ENCODE peak calls at places on chromosomes 5 and 9, in four cellular contexts. One of them, this sample, is unnamed.

GRCh38 chr9:93665566-93666278 is 89.3 kb downstream of the PHF2 start:
- DNase-seq in PC-9: no peak
- DNase-seq in AG10803: no peak
- DNase-seq in brain microvascular endothelial cell: no peak
- DNase-seq in this sample: no peak

GRCh38 chr5:133265257-133265656 is 213.4 kb downstream of the HSPA4 start:
- DNase-seq in PC-9: no peak
- DNase-seq in AG10803: no peak
- DNase-seq in brain microvascular endothelial cell: no peak
- DNase-seq in this sample: no peak

GRCh38 chr9:136482046-136482792 is 621 bp downstream of the SEC16A start:
- DNase-seq in PC-9: peak
- DNase-seq in AG10803: peak
- DNase-seq in brain microvascular endothelial cell: peak
- DNase-seq in this sample: peak

GRCh38 chr5:141695627-141696180 is 13.7 kb upstream of the ARAP3 start:
- DNase-seq in PC-9: peak
- DNase-seq in AG10803: peak
- DNase-seq in brain microvascular endothelial cell: no peak
- DNase-seq in this sample: no peak

GRCh38 chr5:68456756-68457217 is 241.2 kb downstream of the PIK3R1 start:
- DNase-seq in PC-9: peak
- DNase-seq in AG10803: peak
- DNase-seq in brain microvascular endothelial cell: peak
- DNase-seq in this sample: peak

GRCh38 chr9:127035423-127035822 is 87.0 kb downstream of the ANGPTL2 start:
- DNase-seq in PC-9: no peak
- DNase-seq in AG10803: peak
- DNase-seq in brain microvascular endothelial cell: peak
- DNase-seq in this sample: no peak

GRCh38 chr9:80932181-80932580 is 757.2 kb downstream of the TLE1 start:
- DNase-seq in PC-9: no peak
- DNase-seq in AG10803: no peak
- DNase-seq in brain microvascular endothelial cell: peak
- DNase-seq in this sample: peak

GRCh38 chr5:64347308-64347707 is 158.5 kb upstream of the RGS7BP start:
- DNase-seq in PC-9: no peak
- DNase-seq in AG10803: no peak
- DNase-seq in brain microvascular endothelial cell: peak
- DNase-seq in this sample: no peak

GRCh38 chr9:88313364-88314220 is 74.7 kb upstream of the SPIN1 start:
- DNase-seq in PC-9: no peak
- DNase-seq in AG10803: no peak
- DNase-seq in brain microvascular endothelial cell: no peak
- DNase-seq in this sample: no peak

GRCh38 chr9:19127881-19128719 is 808 bp upstream of the PLIN2 start:
- DNase-seq in PC-9: no peak
- DNase-seq in AG10803: no peak
- DNase-seq in brain microvascular endothelial cell: peak
- DNase-seq in this sample: peak

GRCh38 chr5:72600401-72600981 is 93.3 kb upstream of the ZNF366 start:
- DNase-seq in PC-9: no peak
- DNase-seq in AG10803: peak
- DNase-seq in brain microvascular endothelial cell: peak
- DNase-seq in this sample: peak

GRCh38 chr5:38634961-38635369 is 78.5 kb upstream of the LIFR start:
- DNase-seq in PC-9: peak
- DNase-seq in AG10803: no peak
- DNase-seq in brain microvascular endothelial cell: no peak
- DNase-seq in this sample: no peak

GRCh38 chr5:38636626-38637025 is 80.2 kb upstream of the LIFR start:
- DNase-seq in PC-9: peak
- DNase-seq in AG10803: no peak
- DNase-seq in brain microvascular endothelial cell: no peak
- DNase-seq in this sample: no peak

GRCh38 chr5:38639377-38640011 is 83.0 kb upstream of the LIFR start:
- DNase-seq in PC-9: no peak
- DNase-seq in AG10803: no peak
- DNase-seq in brain microvascular endothelial cell: no peak
- DNase-seq in this sample: no peak

GRCh38 chr5:38638656-38639055 is 82.2 kb upstream of the LIFR start:
- DNase-seq in PC-9: no peak
- DNase-seq in AG10803: no peak
- DNase-seq in brain microvascular endothelial cell: no peak
- DNase-seq in this sample: no peak

GRCh38 chr5:38633505-38633904 is 77.1 kb upstream of the LIFR start:
- DNase-seq in PC-9: no peak
- DNase-seq in AG10803: no peak
- DNase-seq in brain microvascular endothelial cell: no peak
- DNase-seq in this sample: no peak
- TF ChIP-seq CTCF in PC-9: no peak
- TF ChIP-seq CTCF in AG10803: no peak
- TF ChIP-seq CTCF in brain microvascular endothelial cell: no peak
- TF ChIP-seq CTCF in this sample: no peak

GRCh38 chr5:5271606-5272321 is 131.6 kb downstream of the ADAMTS16 start:
- DNase-seq in PC-9: peak
- DNase-seq in AG10803: peak
- DNase-seq in brain microvascular endothelial cell: peak
- DNase-seq in this sample: peak
- H3K4me3 ChIP-seq in PC-9: peak
- H3K4me3 ChIP-seq in AG10803: peak
- H3K4me3 ChIP-seq in brain microvascular endothelial cell: peak
- H3K4me3 ChIP-seq in this sample: peak

GRCh38 chr9:16824545-16825041 is 45.9 kb downstream of the BNC2 start:
- DNase-seq in PC-9: peak
- DNase-seq in AG10803: peak
- DNase-seq in brain microvascular endothelial cell: peak
- DNase-seq in this sample: peak
- TF ChIP-seq CTCF in PC-9: no peak
- TF ChIP-seq CTCF in AG10803: peak
- TF ChIP-seq CTCF in brain microvascular endothelial cell: no peak
- TF ChIP-seq CTCF in this sample: peak

GRCh38 chr5:160133071-160133917 is 14.0 kb upstream of the PWWP2A start:
- DNase-seq in PC-9: no peak
- DNase-seq in AG10803: peak
- DNase-seq in brain microvascular endothelial cell: peak
- DNase-seq in this sample: peak
- H3K4me3 ChIP-seq in PC-9: no peak
- H3K4me3 ChIP-seq in AG10803: peak
- H3K4me3 ChIP-seq in brain microvascular endothelial cell: peak
- H3K4me3 ChIP-seq in this sample: no peak

GRCh38 chr5:179154991-179155955 is 95.1 kb downstream of the ZNF354C start:
- DNase-seq in PC-9: no peak
- DNase-seq in AG10803: no peak
- DNase-seq in brain microvascular endothelial cell: no peak
- DNase-seq in this sample: no peak

GRCh38 chr5:179162351-179163235 is 102.4 kb downstream of the ZNF354C start:
- DNase-seq in PC-9: no peak
- DNase-seq in AG10803: no peak
- DNase-seq in brain microvascular endothelial cell: no peak
- DNase-seq in this sample: no peak

GRCh38 chr5:179160584-179160983 is 100.4 kb downstream of the ZNF354C start:
- DNase-seq in PC-9: no peak
- DNase-seq in AG10803: peak
- DNase-seq in brain microvascular endothelial cell: no peak
- DNase-seq in this sample: no peak

GRCh38 chr5:179161901-179162300 is 101.7 kb downstream of the ZNF354C start:
- DNase-seq in PC-9: no peak
- DNase-seq in AG10803: no peak
- DNase-seq in brain microvascular endothelial cell: no peak
- DNase-seq in this sample: no peak

GRCh38 chr5:179158556-179158955 is 98.4 kb downstream of the ZNF354C start:
- DNase-seq in PC-9: no peak
- DNase-seq in AG10803: no peak
- DNase-seq in brain microvascular endothelial cell: no peak
- DNase-seq in this sample: no peak
- TF ChIP-seq CTCF in PC-9: no peak
- TF ChIP-seq CTCF in AG10803: no peak
- TF ChIP-seq CTCF in brain microvascular endothelial cell: no peak
- TF ChIP-seq CTCF in this sample: no peak

GRCh38 chr5:124742521-124742920 is 3.9 kb downstream of the ZNF608 start:
- DNase-seq in PC-9: no peak
- DNase-seq in AG10803: no peak
- DNase-seq in brain microvascular endothelial cell: no peak
- DNase-seq in this sample: no peak
- H3K4me3 ChIP-seq in PC-9: no peak
- H3K4me3 ChIP-seq in AG10803: no peak
- H3K4me3 ChIP-seq in brain microvascular endothelial cell: peak
- H3K4me3 ChIP-seq in this sample: peak

GRCh38 chr5:1294839-1295649 is at the start of gene TERT:
- DNase-seq in PC-9: no peak
- DNase-seq in AG10803: no peak
- DNase-seq in brain microvascular endothelial cell: no peak
- DNase-seq in this sample: no peak
- TF ChIP-seq CTCF in PC-9: no peak
- TF ChIP-seq CTCF in AG10803: no peak
- TF ChIP-seq CTCF in brain microvascular endothelial cell: no peak
- TF ChIP-seq CTCF in this sample: no peak

GRCh38 chr5:80191397-80191796 is 64.5 kb downstream of the SERINC5 start:
- DNase-seq in PC-9: no peak
- DNase-seq in AG10803: no peak
- DNase-seq in brain microvascular endothelial cell: no peak
- DNase-seq in this sample: no peak

GRCh38 chr5:80191991-80192398 is 63.9 kb downstream of the SERINC5 start:
- DNase-seq in PC-9: no peak
- DNase-seq in AG10803: peak
- DNase-seq in brain microvascular endothelial cell: no peak
- DNase-seq in this sample: no peak

GRCh38 chr5:80192507-80193241 is 63.2 kb downstream of the SERINC5 start:
- DNase-seq in PC-9: no peak
- DNase-seq in AG10803: peak
- DNase-seq in brain microvascular endothelial cell: peak
- DNase-seq in this sample: no peak

GRCh38 chr5:80194470-80194869 is 61.4 kb downstream of the SERINC5 start:
- DNase-seq in PC-9: no peak
- DNase-seq in AG10803: no peak
- DNase-seq in brain microvascular endothelial cell: no peak
- DNase-seq in this sample: no peak

DNA sequence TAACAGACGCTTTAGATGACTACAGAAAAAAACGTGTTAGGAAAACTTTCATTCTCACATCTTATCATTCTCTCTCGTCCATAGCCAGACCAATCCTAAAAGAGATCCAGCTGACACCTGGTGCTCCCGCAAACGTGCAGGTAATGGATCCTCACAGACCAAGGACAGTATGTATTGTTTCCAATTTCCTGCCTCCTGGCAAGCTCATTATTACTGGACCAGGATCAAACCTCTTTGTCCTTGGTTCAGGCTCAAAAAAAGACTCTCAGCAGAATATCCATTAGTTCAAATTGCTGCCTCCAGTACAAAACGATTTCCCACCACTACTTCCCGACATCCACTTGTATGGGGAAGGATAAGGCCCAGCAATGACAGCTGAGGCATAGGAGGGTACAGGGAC is 62.4 kb downstream of the SERINC5 start:
- DNase-seq in PC-9: no peak
- DNase-seq in AG10803: no peak
- DNase-seq in brain microvascular endothelial cell: no peak
- DNase-seq in this sample: peak
- H3K4me3 ChIP-seq in PC-9: no peak
- H3K4me3 ChIP-seq in AG10803: no peak
- H3K4me3 ChIP-seq in brain microvascular endothelial cell: no peak
- H3K4me3 ChIP-seq in this sample: no peak

GRCh38 chr9:96441798-96442445 is 8.0 kb upstream of the HABP4 start:
- DNase-seq in PC-9: peak
- DNase-seq in AG10803: no peak
- DNase-seq in brain microvascular endothelial cell: no peak
- DNase-seq in this sample: no peak
- TF ChIP-seq CTCF in PC-9: peak
- TF ChIP-seq CTCF in AG10803: peak
- TF ChIP-seq CTCF in brain microvascular endothelial cell: peak
- TF ChIP-seq CTCF in this sample: peak

GRCh38 chr9:137757139-137757538 is 120.4 kb upstream of the CACNA1B start:
- DNase-seq in PC-9: no peak
- DNase-seq in AG10803: no peak
- DNase-seq in brain microvascular endothelial cell: no peak
- DNase-seq in this sample: no peak
- H3K4me3 ChIP-seq in PC-9: no peak
- H3K4me3 ChIP-seq in AG10803: no peak
- H3K4me3 ChIP-seq in brain microvascular endothelial cell: no peak
- H3K4me3 ChIP-seq in this sample: no peak

This sample was measured in astrocyte of the spinal cord.